ENCODE peak calls at places on chromosomes 16 and 17, in eight cellular contexts. One of them, this sample, is unnamed.

GRCh38 chr16:76943936-76944335 is 247.1 kb upstream of the MON1B start:
- DNase-seq in activated CD4-positive, alpha-beta T cell treated with anti-CD3 and anti-CD28 coated beads, Interleukin-2, amount 50 U/mL, for 24 hours: no peak
- DNase-seq in stimulated activated CD4-positive, alpha-beta T cell treated with anti-CD3 and anti-CD28 coated beads, Interleukin-1b, Interleukin-23, amount 100 ng/mL, for 1 hour: no peak
- DNase-seq in occipital lobe: no peak
- DNase-seq in ascending aorta: no peak
- DNase-seq in SHP77: no peak
- DNase-seq in T-cell: no peak
- DNase-seq in stimulated activated naive B cell treated with anti-CD40 and anti-IgM and Interleukin-4, amounts not matched to agents 10 μg/mL and 1 μg/mL and 100 μg/mL, for 72 hours: no peak
- DNase-seq in this sample: no peak

GRCh38 chr16:19291459-19291858 is 5.9 kb downstream of the CLEC19A start:
- DNase-seq in T-cell: no peak
- DNase-seq in stimulated activated naive B cell treated with anti-CD40 and anti-IgM and Interleukin-4, amounts not matched to agents 10 μg/mL and 1 μg/mL and 100 μg/mL, for 72 hours: peak
- DNase-seq in activated CD4-positive, alpha-beta T cell treated with anti-CD3 and anti-CD28 coated beads, Interleukin-2, amount 50 U/mL, for 24 hours: no peak
- DNase-seq in occipital lobe: peak
- DNase-seq in SHP77: no peak
- DNase-seq in stimulated activated CD4-positive, alpha-beta T cell treated with anti-CD3 and anti-CD28 coated beads, Interleukin-1b, Interleukin-23, amount 100 ng/mL, for 1 hour: no peak
- DNase-seq in ascending aorta: no peak
- DNase-seq in this sample: no peak

GRCh38 chr16:24775455-24775854 is 46.0 kb downstream of the TNRC6A start:
- DNase-seq in occipital lobe: no peak
- DNase-seq in SHP77: no peak
- DNase-seq in ascending aorta: no peak
- DNase-seq in T-cell: no peak
- DNase-seq in activated CD4-positive, alpha-beta T cell treated with anti-CD3 and anti-CD28 coated beads, Interleukin-2, amount 50 U/mL, for 24 hours: no peak
- DNase-seq in stimulated activated CD4-positive, alpha-beta T cell treated with anti-CD3 and anti-CD28 coated beads, Interleukin-1b, Interleukin-23, amount 100 ng/mL, for 1 hour: no peak
- DNase-seq in stimulated activated naive B cell treated with anti-CD40 and anti-IgM and Interleukin-4, amounts not matched to agents 10 μg/mL and 1 μg/mL and 100 μg/mL, for 72 hours: no peak
- DNase-seq in this sample: peak

GRCh38 chr17:7560172-7561027 is 1.3 kb upstream of the SENP3 start:
- DNase-seq in stimulated activated CD4-positive, alpha-beta T cell treated with anti-CD3 and anti-CD28 coated beads, Interleukin-1b, Interleukin-23, amount 100 ng/mL, for 1 hour: no peak
- DNase-seq in ascending aorta: no peak
- DNase-seq in occipital lobe: no peak
- DNase-seq in T-cell: peak
- DNase-seq in stimulated activated naive B cell treated with anti-CD40 and anti-IgM and Interleukin-4, amounts not matched to agents 10 μg/mL and 1 μg/mL and 100 μg/mL, for 72 hours: peak
- DNase-seq in SHP77: peak
- DNase-seq in activated CD4-positive, alpha-beta T cell treated with anti-CD3 and anti-CD28 coated beads, Interleukin-2, amount 50 U/mL, for 24 hours: no peak
- DNase-seq in this sample: peak

GRCh38 chr16:11160676-11161115 is 95.3 kb downstream of the SOCS1 start:
- DNase-seq in T-cell: no peak
- DNase-seq in activated CD4-positive, alpha-beta T cell treated with anti-CD3 and anti-CD28 coated beads, Interleukin-2, amount 50 U/mL, for 24 hours: no peak
- DNase-seq in SHP77: no peak
- DNase-seq in occipital lobe: no peak
- DNase-seq in stimulated activated naive B cell treated with anti-CD40 and anti-IgM and Interleukin-4, amounts not matched to agents 10 μg/mL and 1 μg/mL and 100 μg/mL, for 72 hours: no peak
- DNase-seq in stimulated activated CD4-positive, alpha-beta T cell treated with anti-CD3 and anti-CD28 coated beads, Interleukin-1b, Interleukin-23, amount 100 ng/mL, for 1 hour: no peak
- DNase-seq in ascending aorta: no peak
- DNase-seq in this sample: no peak

GRCh38 chr17:48571024-48571818 is 6.9 kb downstream of the HOXB4 start:
- DNase-seq in SHP77: no peak
- DNase-seq in stimulated activated naive B cell treated with anti-CD40 and anti-IgM and Interleukin-4, amounts not matched to agents 10 μg/mL and 1 μg/mL and 100 μg/mL, for 72 hours: no peak
- DNase-seq in ascending aorta: no peak
- DNase-seq in activated CD4-positive, alpha-beta T cell treated with anti-CD3 and anti-CD28 coated beads, Interleukin-2, amount 50 U/mL, for 24 hours: no peak
- DNase-seq in occipital lobe: no peak
- DNase-seq in stimulated activated CD4-positive, alpha-beta T cell treated with anti-CD3 and anti-CD28 coated beads, Interleukin-1b, Interleukin-23, amount 100 ng/mL, for 1 hour: no peak
- DNase-seq in T-cell: no peak
- DNase-seq in this sample: no peak

GRCh38 chr17:76997981-76998531 is 129.9 kb downstream of the MGAT5B start:
- DNase-seq in stimulated activated naive B cell treated with anti-CD40 and anti-IgM and Interleukin-4, amounts not matched to agents 10 μg/mL and 1 μg/mL and 100 μg/mL, for 72 hours: peak
- DNase-seq in ascending aorta: no peak
- DNase-seq in SHP77: no peak
- DNase-seq in activated CD4-positive, alpha-beta T cell treated with anti-CD3 and anti-CD28 coated beads, Interleukin-2, amount 50 U/mL, for 24 hours: peak
- DNase-seq in stimulated activated CD4-positive, alpha-beta T cell treated with anti-CD3 and anti-CD28 coated beads, Interleukin-1b, Interleukin-23, amount 100 ng/mL, for 1 hour: peak
- DNase-seq in T-cell: peak
- DNase-seq in occipital lobe: no peak
- DNase-seq in this sample: no peak

GRCh38 chr16:35405547-35405946 is 1946.1 kb downstream of the TP53TG3F start:
- DNase-seq in activated CD4-positive, alpha-beta T cell treated with anti-CD3 and anti-CD28 coated beads, Interleukin-2, amount 50 U/mL, for 24 hours: no peak
- DNase-seq in T-cell: no peak
- DNase-seq in occipital lobe: no peak
- DNase-seq in stimulated activated naive B cell treated with anti-CD40 and anti-IgM and Interleukin-4, amounts not matched to agents 10 μg/mL and 1 μg/mL and 100 μg/mL, for 72 hours: no peak
- DNase-seq in SHP77: no peak
- DNase-seq in ascending aorta: no peak
- DNase-seq in stimulated activated CD4-positive, alpha-beta T cell treated with anti-CD3 and anti-CD28 coated beads, Interleukin-1b, Interleukin-23, amount 100 ng/mL, for 1 hour: no peak
- DNase-seq in this sample: peak

GRCh38 chr17:75707096-75707720 is 14.1 kb upstream of the ITGB4 start:
- DNase-seq in ascending aorta: no peak
- DNase-seq in occipital lobe: no peak
- DNase-seq in stimulated activated naive B cell treated with anti-CD40 and anti-IgM and Interleukin-4, amounts not matched to agents 10 μg/mL and 1 μg/mL and 100 μg/mL, for 72 hours: no peak
- DNase-seq in SHP77: no peak
- DNase-seq in T-cell: no peak
- DNase-seq in activated CD4-positive, alpha-beta T cell treated with anti-CD3 and anti-CD28 coated beads, Interleukin-2, amount 50 U/mL, for 24 hours: no peak
- DNase-seq in stimulated activated CD4-positive, alpha-beta T cell treated with anti-CD3 and anti-CD28 coated beads, Interleukin-1b, Interleukin-23, amount 100 ng/mL, for 1 hour: no peak
- DNase-seq in this sample: no peak

GRCh38 chr17:694239-694638 is 20.4 kb downstream of the VPS53 start:
- DNase-seq in stimulated activated naive B cell treated with anti-CD40 and anti-IgM and Interleukin-4, amounts not matched to agents 10 μg/mL and 1 μg/mL and 100 μg/mL, for 72 hours: no peak
- DNase-seq in activated CD4-positive, alpha-beta T cell treated with anti-CD3 and anti-CD28 coated beads, Interleukin-2, amount 50 U/mL, for 24 hours: no peak
- DNase-seq in SHP77: no peak
- DNase-seq in occipital lobe: no peak
- DNase-seq in stimulated activated CD4-positive, alpha-beta T cell treated with anti-CD3 and anti-CD28 coated beads, Interleukin-1b, Interleukin-23, amount 100 ng/mL, for 1 hour: no peak
- DNase-seq in T-cell: no peak
- DNase-seq in ascending aorta: no peak
- DNase-seq in this sample: no peak

GRCh38 chr17:1813088-1813487 is 16.6 kb downstream of the SMYD4 start:
- DNase-seq in activated CD4-positive, alpha-beta T cell treated with anti-CD3 and anti-CD28 coated beads, Interleukin-2, amount 50 U/mL, for 24 hours: no peak
- DNase-seq in stimulated activated CD4-positive, alpha-beta T cell treated with anti-CD3 and anti-CD28 coated beads, Interleukin-1b, Interleukin-23, amount 100 ng/mL, for 1 hour: no peak
- DNase-seq in stimulated activated naive B cell treated with anti-CD40 and anti-IgM and Interleukin-4, amounts not matched to agents 10 μg/mL and 1 μg/mL and 100 μg/mL, for 72 hours: no peak
- DNase-seq in occipital lobe: no peak
- DNase-seq in ascending aorta: no peak
- DNase-seq in SHP77: no peak
- DNase-seq in T-cell: no peak
- DNase-seq in this sample: no peak

GRCh38 chr16:65842067-65842466 is 524.4 kb upstream of the CDH5 start:
- DNase-seq in stimulated activated CD4-positive, alpha-beta T cell treated with anti-CD3 and anti-CD28 coated beads, Interleukin-1b, Interleukin-23, amount 100 ng/mL, for 1 hour: no peak
- DNase-seq in T-cell: no peak
- DNase-seq in occipital lobe: no peak
- DNase-seq in activated CD4-positive, alpha-beta T cell treated with anti-CD3 and anti-CD28 coated beads, Interleukin-2, amount 50 U/mL, for 24 hours: no peak
- DNase-seq in SHP77: no peak
- DNase-seq in stimulated activated naive B cell treated with anti-CD40 and anti-IgM and Interleukin-4, amounts not matched to agents 10 μg/mL and 1 μg/mL and 100 μg/mL, for 72 hours: no peak
- DNase-seq in ascending aorta: no peak
- DNase-seq in this sample: no peak

GRCh38 chr17:82520041-82520910 is 744 bp downstream of the FOXK2 start:
- DNase-seq in T-cell: peak
- DNase-seq in ascending aorta: no peak
- DNase-seq in activated CD4-positive, alpha-beta T cell treated with anti-CD3 and anti-CD28 coated beads, Interleukin-2, amount 50 U/mL, for 24 hours: no peak
- DNase-seq in stimulated activated CD4-positive, alpha-beta T cell treated with anti-CD3 and anti-CD28 coated beads, Interleukin-1b, Interleukin-23, amount 100 ng/mL, for 1 hour: no peak
- DNase-seq in occipital lobe: no peak
- DNase-seq in SHP77: no peak
- DNase-seq in stimulated activated naive B cell treated with anti-CD40 and anti-IgM and Interleukin-4, amounts not matched to agents 10 μg/mL and 1 μg/mL and 100 μg/mL, for 72 hours: peak
- DNase-seq in this sample: no peak

GRCh38 chr16:84065536-84066132 is 23.0 kb upstream of the SLC38A8 start:
- DNase-seq in stimulated activated naive B cell treated with anti-CD40 and anti-IgM and Interleukin-4, amounts not matched to agents 10 μg/mL and 1 μg/mL and 100 μg/mL, for 72 hours: no peak
- DNase-seq in stimulated activated CD4-positive, alpha-beta T cell treated with anti-CD3 and anti-CD28 coated beads, Interleukin-1b, Interleukin-23, amount 100 ng/mL, for 1 hour: no peak
- DNase-seq in ascending aorta: no peak
- DNase-seq in T-cell: peak
- DNase-seq in SHP77: peak
- DNase-seq in activated CD4-positive, alpha-beta T cell treated with anti-CD3 and anti-CD28 coated beads, Interleukin-2, amount 50 U/mL, for 24 hours: peak
- DNase-seq in occipital lobe: no peak
- DNase-seq in this sample: peak

GRCh38 chr17:34257986-34258326 is 2.9 kb downstream of the CCL2 start:
- DNase-seq in occipital lobe: no peak
- DNase-seq in activated CD4-positive, alpha-beta T cell treated with anti-CD3 and anti-CD28 coated beads, Interleukin-2, amount 50 U/mL, for 24 hours: no peak
- DNase-seq in T-cell: no peak
- DNase-seq in SHP77: no peak
- DNase-seq in ascending aorta: no peak
- DNase-seq in stimulated activated naive B cell treated with anti-CD40 and anti-IgM and Interleukin-4, amounts not matched to agents 10 μg/mL and 1 μg/mL and 100 μg/mL, for 72 hours: no peak
- DNase-seq in stimulated activated CD4-positive, alpha-beta T cell treated with anti-CD3 and anti-CD28 coated beads, Interleukin-1b, Interleukin-23, amount 100 ng/mL, for 1 hour: no peak
- DNase-seq in this sample: no peak

GRCh38 chr17:79841369-79842135 is 2.3 kb upstream of the CBX4 start:
- DNase-seq in T-cell: no peak
- DNase-seq in stimulated activated CD4-positive, alpha-beta T cell treated with anti-CD3 and anti-CD28 coated beads, Interleukin-1b, Interleukin-23, amount 100 ng/mL, for 1 hour: no peak
- DNase-seq in SHP77: no peak
- DNase-seq in stimulated activated naive B cell treated with anti-CD40 and anti-IgM and Interleukin-4, amounts not matched to agents 10 μg/mL and 1 μg/mL and 100 μg/mL, for 72 hours: no peak
- DNase-seq in ascending aorta: no peak
- DNase-seq in occipital lobe: no peak
- DNase-seq in activated CD4-positive, alpha-beta T cell treated with anti-CD3 and anti-CD28 coated beads, Interleukin-2, amount 50 U/mL, for 24 hours: no peak
- DNase-seq in this sample: no peak

GRCh38 chr17:59810894-59811153 is 81.9 kb downstream of the TUBD1 start:
- DNase-seq in stimulated activated CD4-positive, alpha-beta T cell treated with anti-CD3 and anti-CD28 coated beads, Interleukin-1b, Interleukin-23, amount 100 ng/mL, for 1 hour: no peak
- DNase-seq in ascending aorta: no peak
- DNase-seq in activated CD4-positive, alpha-beta T cell treated with anti-CD3 and anti-CD28 coated beads, Interleukin-2, amount 50 U/mL, for 24 hours: no peak
- DNase-seq in stimulated activated naive B cell treated with anti-CD40 and anti-IgM and Interleukin-4, amounts not matched to agents 10 μg/mL and 1 μg/mL and 100 μg/mL, for 72 hours: no peak
- DNase-seq in T-cell: no peak
- DNase-seq in SHP77: no peak
- DNase-seq in occipital lobe: no peak
- DNase-seq in this sample: no peak

GRCh38 chr16:67164599-67165061 is at the start of gene HSF4:
- DNase-seq in ascending aorta: no peak
- DNase-seq in stimulated activated CD4-positive, alpha-beta T cell treated with anti-CD3 and anti-CD28 coated beads, Interleukin-1b, Interleukin-23, amount 100 ng/mL, for 1 hour: no peak
- DNase-seq in SHP77: no peak
- DNase-seq in stimulated activated naive B cell treated with anti-CD40 and anti-IgM and Interleukin-4, amounts not matched to agents 10 μg/mL and 1 μg/mL and 100 μg/mL, for 72 hours: no peak
- DNase-seq in activated CD4-positive, alpha-beta T cell treated with anti-CD3 and anti-CD28 coated beads, Interleukin-2, amount 50 U/mL, for 24 hours: no peak
- DNase-seq in T-cell: no peak
- DNase-seq in occipital lobe: peak
- DNase-seq in this sample: peak

GRCh38 chr17:13420294-13421277 is 181.1 kb downstream of the HS3ST3A1 start:
- DNase-seq in stimulated activated naive B cell treated with anti-CD40 and anti-IgM and Interleukin-4, amounts not matched to agents 10 μg/mL and 1 μg/mL and 100 μg/mL, for 72 hours: no peak
- DNase-seq in occipital lobe: no peak
- DNase-seq in stimulated activated CD4-positive, alpha-beta T cell treated with anti-CD3 and anti-CD28 coated beads, Interleukin-1b, Interleukin-23, amount 100 ng/mL, for 1 hour: no peak
- DNase-seq in activated CD4-positive, alpha-beta T cell treated with anti-CD3 and anti-CD28 coated beads, Interleukin-2, amount 50 U/mL, for 24 hours: no peak
- DNase-seq in ascending aorta: no peak
- DNase-seq in T-cell: no peak
- DNase-seq in SHP77: peak
- DNase-seq in this sample: no peak

GRCh38 chr17:80524150-80524712 is 20.4 kb upstream of the RPTOR start:
- DNase-seq in stimulated activated CD4-positive, alpha-beta T cell treated with anti-CD3 and anti-CD28 coated beads, Interleukin-1b, Interleukin-23, amount 100 ng/mL, for 1 hour: no peak
- DNase-seq in occipital lobe: no peak
- DNase-seq in activated CD4-positive, alpha-beta T cell treated with anti-CD3 and anti-CD28 coated beads, Interleukin-2, amount 50 U/mL, for 24 hours: no peak
- DNase-seq in T-cell: no peak
- DNase-seq in SHP77: no peak
- DNase-seq in ascending aorta: no peak
- DNase-seq in stimulated activated naive B cell treated with anti-CD40 and anti-IgM and Interleukin-4, amounts not matched to agents 10 μg/mL and 1 μg/mL and 100 μg/mL, for 72 hours: no peak
- DNase-seq in this sample: no peak

GRCh38 chr17:8964801-8965393 is 610 bp downstream of the PIK3R5 start:
- DNase-seq in SHP77: no peak
- DNase-seq in T-cell: no peak
- DNase-seq in ascending aorta: no peak
- DNase-seq in stimulated activated naive B cell treated with anti-CD40 and anti-IgM and Interleukin-4, amounts not matched to agents 10 μg/mL and 1 μg/mL and 100 μg/mL, for 72 hours: peak
- DNase-seq in stimulated activated CD4-positive, alpha-beta T cell treated with anti-CD3 and anti-CD28 coated beads, Interleukin-1b, Interleukin-23, amount 100 ng/mL, for 1 hour: no peak
- DNase-seq in activated CD4-positive, alpha-beta T cell treated with anti-CD3 and anti-CD28 coated beads, Interleukin-2, amount 50 U/mL, for 24 hours: no peak
- DNase-seq in occipital lobe: no peak
- DNase-seq in this sample: no peak

This sample was measured in gastrocnemius medialis.